ENCODE peak calls at places on chromosome 18, in six cellular contexts. One of them, this sample, is unnamed.

GRCh38 chr18:10133516-10133915 is 219.7 kb downstream of the VAPA start:
- DNase-seq in iris pigment epithelial cell: no peak
- DNase-seq in activated T-cell treated with anti-CD3 and anti-CD28 coated beads for 1 hour: no peak
- DNase-seq in heart left ventricle: no peak
- DNase-seq in ecto neural progenitor cell: no peak
- DNase-seq in ovary: no peak
- DNase-seq in this sample: no peak

GRCh38 chr18:43751203-43751602 is 473.9 kb upstream of the SYT4 start:
- DNase-seq in iris pigment epithelial cell: peak
- DNase-seq in activated T-cell treated with anti-CD3 and anti-CD28 coated beads for 1 hour: no peak
- DNase-seq in heart left ventricle: no peak
- DNase-seq in ecto neural progenitor cell: no peak
- DNase-seq in ovary: no peak
- DNase-seq in this sample: no peak

GRCh38 chr18:35267161-35267651 is 22.8 kb downstream of the ZSCAN30 start:
- DNase-seq in iris pigment epithelial cell: peak
- DNase-seq in activated T-cell treated with anti-CD3 and anti-CD28 coated beads for 1 hour: peak
- DNase-seq in heart left ventricle: peak
- DNase-seq in ecto neural progenitor cell: no peak
- DNase-seq in ovary: peak
- DNase-seq in this sample: peak

GRCh38 chr18:51211552-51211951 is 14.1 kb upstream of the MEX3C start:
- DNase-seq in iris pigment epithelial cell: peak
- DNase-seq in activated T-cell treated with anti-CD3 and anti-CD28 coated beads for 1 hour: no peak
- DNase-seq in heart left ventricle: peak
- DNase-seq in ecto neural progenitor cell: no peak
- DNase-seq in ovary: no peak
- DNase-seq in this sample: no peak

GRCh38 chr18:61893971-61894750 is 1.4 kb upstream of the RNF152 start:
- DNase-seq in iris pigment epithelial cell: peak
- DNase-seq in activated T-cell treated with anti-CD3 and anti-CD28 coated beads for 1 hour: peak
- DNase-seq in heart left ventricle: peak
- DNase-seq in ecto neural progenitor cell: peak
- DNase-seq in ovary: peak
- DNase-seq in this sample: peak

GRCh38 chr18:48835119-48835518 is 115.6 kb downstream of the SMAD7 start:
- DNase-seq in iris pigment epithelial cell: no peak
- DNase-seq in activated T-cell treated with anti-CD3 and anti-CD28 coated beads for 1 hour: no peak
- DNase-seq in heart left ventricle: no peak
- DNase-seq in ecto neural progenitor cell: no peak
- DNase-seq in ovary: no peak
- DNase-seq in this sample: no peak

GRCh38 chr18:61471832-61472406 is 138.7 kb downstream of the CDH20 start:
- DNase-seq in iris pigment epithelial cell: no peak
- DNase-seq in activated T-cell treated with anti-CD3 and anti-CD28 coated beads for 1 hour: no peak
- DNase-seq in heart left ventricle: no peak
- DNase-seq in ecto neural progenitor cell: no peak
- DNase-seq in ovary: no peak
- DNase-seq in this sample: no peak

GRCh38 chr18:6776193-6776592 is 46.7 kb downstream of the ARHGAP28 start:
- DNase-seq in iris pigment epithelial cell: peak
- DNase-seq in activated T-cell treated with anti-CD3 and anti-CD28 coated beads for 1 hour: no peak
- DNase-seq in heart left ventricle: no peak
- DNase-seq in ecto neural progenitor cell: no peak
- DNase-seq in ovary: peak
- DNase-seq in this sample: peak

GRCh38 chr18:22074343-22075070 is 94.9 kb upstream of the GATA6 start:
- DNase-seq in iris pigment epithelial cell: no peak
- DNase-seq in activated T-cell treated with anti-CD3 and anti-CD28 coated beads for 1 hour: no peak
- DNase-seq in heart left ventricle: no peak
- DNase-seq in ecto neural progenitor cell: no peak
- DNase-seq in ovary: no peak
- DNase-seq in this sample: no peak

GRCh38 chr18:23870963-23871362 is 143.6 kb upstream of the TTC39C start:
- DNase-seq in iris pigment epithelial cell: no peak
- DNase-seq in activated T-cell treated with anti-CD3 and anti-CD28 coated beads for 1 hour: no peak
- DNase-seq in heart left ventricle: no peak
- DNase-seq in ecto neural progenitor cell: no peak
- DNase-seq in ovary: no peak
- DNase-seq in this sample: no peak

GRCh38 chr18:64886995-64887394 is 738.1 kb upstream of the LINC00305 start:
- DNase-seq in iris pigment epithelial cell: no peak
- DNase-seq in activated T-cell treated with anti-CD3 and anti-CD28 coated beads for 1 hour: no peak
- DNase-seq in heart left ventricle: no peak
- DNase-seq in ecto neural progenitor cell: no peak
- DNase-seq in ovary: no peak
- DNase-seq in this sample: no peak

GRCh38 chr18:47912343-47912742 is 18.1 kb downstream of the SMAD2 start:
- DNase-seq in iris pigment epithelial cell: no peak
- DNase-seq in activated T-cell treated with anti-CD3 and anti-CD28 coated beads for 1 hour: no peak
- DNase-seq in heart left ventricle: no peak
- DNase-seq in ecto neural progenitor cell: no peak
- DNase-seq in ovary: no peak
- DNase-seq in this sample: peak

GRCh38 chr18:48517048-48517447 is 21.8 kb upstream of the CTIF start:
- DNase-seq in iris pigment epithelial cell: no peak
- DNase-seq in activated T-cell treated with anti-CD3 and anti-CD28 coated beads for 1 hour: no peak
- DNase-seq in heart left ventricle: no peak
- DNase-seq in ecto neural progenitor cell: no peak
- DNase-seq in ovary: no peak
- DNase-seq in this sample: no peak

GRCh38 chr18:70380915-70381896 is 92.4 kb downstream of the SOCS6 start:
- DNase-seq in iris pigment epithelial cell: no peak
- DNase-seq in activated T-cell treated with anti-CD3 and anti-CD28 coated beads for 1 hour: no peak
- DNase-seq in heart left ventricle: no peak
- DNase-seq in ecto neural progenitor cell: peak
- DNase-seq in ovary: no peak
- DNase-seq in this sample: peak

GRCh38 chr18:80147418-80148315 is 38.6 kb downstream of the ADNP2 start:
- DNase-seq in iris pigment epithelial cell: peak
- DNase-seq in activated T-cell treated with anti-CD3 and anti-CD28 coated beads for 1 hour: peak
- DNase-seq in heart left ventricle: peak
- DNase-seq in ecto neural progenitor cell: peak
- DNase-seq in ovary: peak
- DNase-seq in this sample: peak

GRCh38 chr18:24514439-24514838 is 54.0 kb downstream of the HRH4 start:
- DNase-seq in iris pigment epithelial cell: peak
- DNase-seq in activated T-cell treated with anti-CD3 and anti-CD28 coated beads for 1 hour: no peak
- DNase-seq in heart left ventricle: no peak
- DNase-seq in ecto neural progenitor cell: no peak
- DNase-seq in ovary: no peak
- DNase-seq in this sample: no peak

GRCh38 chr18:62928316-62928715 is 213.0 kb downstream of the PHLPP1 start:
- DNase-seq in iris pigment epithelial cell: peak
- DNase-seq in activated T-cell treated with anti-CD3 and anti-CD28 coated beads for 1 hour: no peak
- DNase-seq in heart left ventricle: no peak
- DNase-seq in ecto neural progenitor cell: no peak
- DNase-seq in ovary: no peak
- DNase-seq in this sample: no peak

GRCh38 chr18:30971338-30971956 is 71.1 kb downstream of the DSC3 start:
- DNase-seq in iris pigment epithelial cell: peak
- DNase-seq in activated T-cell treated with anti-CD3 and anti-CD28 coated beads for 1 hour: no peak
- DNase-seq in heart left ventricle: no peak
- DNase-seq in ecto neural progenitor cell: no peak
- DNase-seq in ovary: no peak
- DNase-seq in this sample: no peak

GRCh38 chr18:26228562-26229260 is 2.5 kb downstream of the TAF4B start:
- DNase-seq in iris pigment epithelial cell: peak
- DNase-seq in activated T-cell treated with anti-CD3 and anti-CD28 coated beads for 1 hour: no peak
- DNase-seq in heart left ventricle: no peak
- DNase-seq in ecto neural progenitor cell: no peak
- DNase-seq in ovary: no peak
- DNase-seq in this sample: no peak

GRCh38 chr18:49933530-49933929 is 120.2 kb upstream of the ACAA2 start:
- DNase-seq in iris pigment epithelial cell: peak
- DNase-seq in activated T-cell treated with anti-CD3 and anti-CD28 coated beads for 1 hour: no peak
- DNase-seq in heart left ventricle: no peak
- DNase-seq in ecto neural progenitor cell: no peak
- DNase-seq in ovary: no peak
- DNase-seq in this sample: no peak

GRCh38 chr18:74742573-74742972 is 144.9 kb downstream of the ZNF407 start:
- DNase-seq in iris pigment epithelial cell: no peak
- DNase-seq in activated T-cell treated with anti-CD3 and anti-CD28 coated beads for 1 hour: no peak
- DNase-seq in heart left ventricle: no peak
- DNase-seq in ecto neural progenitor cell: no peak
- DNase-seq in ovary: no peak
- DNase-seq in this sample: no peak

GRCh38 chr18:10420561-10421352 is 33.7 kb upstream of the APCDD1 start:
- DNase-seq in iris pigment epithelial cell: peak
- DNase-seq in activated T-cell treated with anti-CD3 and anti-CD28 coated beads for 1 hour: no peak
- DNase-seq in heart left ventricle: no peak
- DNase-seq in ecto neural progenitor cell: no peak
- DNase-seq in ovary: no peak
- DNase-seq in this sample: no peak

GRCh38 chr18:67876866-67877265 is 360.3 kb upstream of the DSEL start:
- DNase-seq in iris pigment epithelial cell: no peak
- DNase-seq in activated T-cell treated with anti-CD3 and anti-CD28 coated beads for 1 hour: no peak
- DNase-seq in heart left ventricle: no peak
- DNase-seq in ecto neural progenitor cell: no peak
- DNase-seq in ovary: no peak
- DNase-seq in this sample: no peak

GRCh38 chr18:7926526-7926925 is 359.4 kb downstream of the PTPRM start:
- DNase-seq in iris pigment epithelial cell: no peak
- DNase-seq in activated T-cell treated with anti-CD3 and anti-CD28 coated beads for 1 hour: no peak
- DNase-seq in heart left ventricle: no peak
- DNase-seq in ecto neural progenitor cell: no peak
- DNase-seq in ovary: no peak
- DNase-seq in this sample: no peak

GRCh38 chr18:79010802-79011201 is 31.2 kb downstream of the SALL3 start:
- DNase-seq in iris pigment epithelial cell: no peak
- DNase-seq in activated T-cell treated with anti-CD3 and anti-CD28 coated beads for 1 hour: no peak
- DNase-seq in heart left ventricle: no peak
- DNase-seq in ecto neural progenitor cell: no peak
- DNase-seq in ovary: no peak
- DNase-seq in this sample: no peak

GRCh38 chr18:24369420-24369819 is 28.2 kb downstream of the OSBPL1A start:
- DNase-seq in iris pigment epithelial cell: peak
- DNase-seq in activated T-cell treated with anti-CD3 and anti-CD28 coated beads for 1 hour: no peak
- DNase-seq in heart left ventricle: no peak
- DNase-seq in ecto neural progenitor cell: no peak
- DNase-seq in ovary: no peak
- DNase-seq in this sample: no peak

GRCh38 chr18:10519999-10520935 is 5.6 kb upstream of the NAPG start:
- DNase-seq in iris pigment epithelial cell: peak
- DNase-seq in activated T-cell treated with anti-CD3 and anti-CD28 coated beads for 1 hour: peak
- DNase-seq in heart left ventricle: peak
- DNase-seq in ecto neural progenitor cell: peak
- DNase-seq in ovary: peak
- DNase-seq in this sample: peak

GRCh38 chr18:62531078-62531477 is 8.3 kb downstream of the ZCCHC2 start:
- DNase-seq in iris pigment epithelial cell: no peak
- DNase-seq in activated T-cell treated with anti-CD3 and anti-CD28 coated beads for 1 hour: no peak
- DNase-seq in heart left ventricle: no peak
- DNase-seq in ecto neural progenitor cell: no peak
- DNase-seq in ovary: no peak
- DNase-seq in this sample: no peak

GRCh38 chr18:48804856-48805610 is 145.7 kb downstream of the SMAD7 start:
- DNase-seq in iris pigment epithelial cell: no peak
- DNase-seq in activated T-cell treated with anti-CD3 and anti-CD28 coated beads for 1 hour: no peak
- DNase-seq in heart left ventricle: peak
- DNase-seq in ecto neural progenitor cell: peak
- DNase-seq in ovary: no peak
- DNase-seq in this sample: peak

GRCh38 chr18:75111673-75112485 is 97.1 kb downstream of the PTGR3 start:
- DNase-seq in iris pigment epithelial cell: peak
- DNase-seq in activated T-cell treated with anti-CD3 and anti-CD28 coated beads for 1 hour: no peak
- DNase-seq in heart left ventricle: no peak
- DNase-seq in ecto neural progenitor cell: peak
- DNase-seq in ovary: no peak
- DNase-seq in this sample: peak

GRCh38 chr18:32877371-32877770 is 104.5 kb upstream of the KLHL14 start:
- DNase-seq in iris pigment epithelial cell: no peak
- DNase-seq in activated T-cell treated with anti-CD3 and anti-CD28 coated beads for 1 hour: no peak
- DNase-seq in heart left ventricle: no peak
- DNase-seq in ecto neural progenitor cell: no peak
- DNase-seq in ovary: no peak
- DNase-seq in this sample: no peak

GRCh38 chr18:65751145-65752085 is 603 bp downstream of the CDH7 start:
- DNase-seq in iris pigment epithelial cell: peak
- DNase-seq in activated T-cell treated with anti-CD3 and anti-CD28 coated beads for 1 hour: no peak
- DNase-seq in heart left ventricle: no peak
- DNase-seq in ecto neural progenitor cell: no peak
- DNase-seq in ovary: no peak
- DNase-seq in this sample: peak

GRCh38 chr18:43049021-43049420 is 66.5 kb downstream of the RIT2 start:
- DNase-seq in iris pigment epithelial cell: peak
- DNase-seq in activated T-cell treated with anti-CD3 and anti-CD28 coated beads for 1 hour: no peak
- DNase-seq in heart left ventricle: no peak
- DNase-seq in ecto neural progenitor cell: no peak
- DNase-seq in ovary: no peak
- DNase-seq in this sample: no peak

GRCh38 chr18:12336251-12336650 is 28.2 kb downstream of the TUBB6 start:
- DNase-seq in iris pigment epithelial cell: no peak
- DNase-seq in activated T-cell treated with anti-CD3 and anti-CD28 coated beads for 1 hour: no peak
- DNase-seq in heart left ventricle: no peak
- DNase-seq in ecto neural progenitor cell: no peak
- DNase-seq in ovary: no peak
- DNase-seq in this sample: no peak